ENCODE peak calls at places on chromosomes 12 and 14, in six cellular contexts. One of them, this sample, is unnamed.
A peak's percentile ranks its signal among the peaks of the same experiment; 100 is the strongest.

GRCh38 chr14:31449971-31450610 is 7.2 kb downstream of the DTD2 start:
- DNase-seq in IMR-90: peak; percentile 41
- DNase-seq in neuronal stem cell: no peak
- DNase-seq in H1: no peak
- DNase-seq in mesenchymal stem cell: peak; percentile 48
- DNase-seq in trophoblast cell: peak; percentile 28
- DNase-seq in this sample: no peak

GRCh38 chr12:129827985-129828384 is 75.8 kb downstream of the TMEM132D start:
- DNase-seq in IMR-90: no peak
- DNase-seq in neuronal stem cell: no peak
- DNase-seq in H1: no peak
- DNase-seq in mesenchymal stem cell: no peak
- DNase-seq in trophoblast cell: no peak
- DNase-seq in this sample: no peak

GRCh38 chr14:42192659-42193425 is 586.2 kb downstream of the LRFN5 start:
- DNase-seq in IMR-90: peak; percentile 98
- DNase-seq in neuronal stem cell: no peak
- DNase-seq in H1: no peak
- DNase-seq in mesenchymal stem cell: peak; percentile 95
- DNase-seq in trophoblast cell: no peak
- DNase-seq in this sample: no peak

GRCh38 chr12:80353254-80353653 is 90.8 kb upstream of the PTPRQ start:
- DNase-seq in IMR-90: peak; percentile 22
- DNase-seq in neuronal stem cell: no peak
- DNase-seq in H1: no peak
- DNase-seq in mesenchymal stem cell: peak; percentile 62
- DNase-seq in trophoblast cell: no peak
- DNase-seq in this sample: no peak

GRCh38 chr14:71692496-71692895 is 239.7 kb upstream of the RGS6 start:
- DNase-seq in IMR-90: peak; percentile 69
- DNase-seq in neuronal stem cell: no peak
- DNase-seq in H1: no peak
- DNase-seq in mesenchymal stem cell: peak; percentile 56
- DNase-seq in trophoblast cell: no peak
- DNase-seq in this sample: no peak

GRCh38 chr12:107461222-107461980 is 224.2 kb upstream of the PWP1 start:
- DNase-seq in IMR-90: peak; percentile 91
- DNase-seq in neuronal stem cell: no peak
- DNase-seq in H1: no peak
- DNase-seq in mesenchymal stem cell: no peak
- DNase-seq in trophoblast cell: no peak
- DNase-seq in this sample: no peak

GRCh38 chr12:56991319-56991906 is 14.9 kb downstream of the ZBTB39 start:
- DNase-seq in IMR-90: no peak
- DNase-seq in neuronal stem cell: no peak
- DNase-seq in H1: peak; percentile 33
- DNase-seq in mesenchymal stem cell: no peak
- DNase-seq in trophoblast cell: no peak
- DNase-seq in this sample: peak; percentile 30

GRCh38 chr12:92334552-92334951 is 188.9 kb upstream of the BTG1 start:
- DNase-seq in IMR-90: no peak
- DNase-seq in neuronal stem cell: no peak
- DNase-seq in H1: no peak
- DNase-seq in mesenchymal stem cell: no peak
- DNase-seq in trophoblast cell: no peak
- DNase-seq in this sample: no peak

GRCh38 chr14:56799327-56799645 is 11.0 kb downstream of the OTX2 start:
- DNase-seq in IMR-90: no peak
- DNase-seq in neuronal stem cell: no peak
- DNase-seq in H1: no peak
- DNase-seq in mesenchymal stem cell: no peak
- DNase-seq in trophoblast cell: no peak
- DNase-seq in this sample: no peak

DNA sequence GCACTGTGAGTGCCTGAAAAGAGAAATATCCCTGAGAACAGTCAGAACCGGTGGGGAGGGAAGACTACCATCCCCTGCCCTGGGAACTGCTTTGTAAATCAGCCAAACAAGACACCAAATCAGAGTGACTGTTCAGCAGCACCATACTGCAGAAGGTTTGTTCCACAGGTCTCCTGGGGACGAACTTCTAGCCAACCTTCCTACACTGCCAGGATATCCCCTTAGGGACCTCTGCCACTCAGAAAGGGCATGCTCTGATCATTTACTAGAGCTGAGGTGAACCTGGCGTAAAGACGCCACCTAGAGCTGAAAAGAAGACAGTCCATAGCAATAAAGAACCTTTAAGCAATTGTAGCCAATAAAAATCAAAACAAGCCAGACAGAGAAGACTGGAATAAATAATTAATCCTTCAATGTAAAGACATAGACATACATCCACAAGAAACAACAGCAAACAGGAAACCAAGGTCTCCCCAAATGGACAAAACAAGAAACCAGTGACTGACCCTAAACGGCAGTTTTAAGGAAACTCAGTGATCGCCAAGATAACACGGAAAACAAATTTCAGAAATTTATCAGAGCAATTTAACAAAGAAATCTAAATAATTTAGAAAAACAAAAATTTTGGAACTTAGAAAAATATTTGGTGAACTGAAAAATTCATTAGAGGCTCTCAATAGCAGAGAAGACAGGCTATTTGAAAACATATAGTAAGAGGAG is 228.1 kb upstream of the AMIGO2 start:
- DNase-seq in IMR-90: peak; percentile 73
- DNase-seq in neuronal stem cell: peak; percentile 11
- DNase-seq in H1: no peak
- DNase-seq in mesenchymal stem cell: peak; percentile 70
- DNase-seq in trophoblast cell: peak; percentile 29
- DNase-seq in this sample: peak; percentile 69
- H2BK5ac ChIP-seq in IMR-90: peak overlapping the region; percentile 60
- H2BK5ac ChIP-seq in neuronal stem cell: no peak overlapping the region
- H2BK5ac ChIP-seq in H1: no peak overlapping the region
- H2BK5ac ChIP-seq in mesenchymal stem cell: no peak overlapping the region
- H2BK5ac ChIP-seq in trophoblast cell: no peak overlapping the region
- H2BK5ac ChIP-seq in this sample: no peak overlapping the region

DNA sequence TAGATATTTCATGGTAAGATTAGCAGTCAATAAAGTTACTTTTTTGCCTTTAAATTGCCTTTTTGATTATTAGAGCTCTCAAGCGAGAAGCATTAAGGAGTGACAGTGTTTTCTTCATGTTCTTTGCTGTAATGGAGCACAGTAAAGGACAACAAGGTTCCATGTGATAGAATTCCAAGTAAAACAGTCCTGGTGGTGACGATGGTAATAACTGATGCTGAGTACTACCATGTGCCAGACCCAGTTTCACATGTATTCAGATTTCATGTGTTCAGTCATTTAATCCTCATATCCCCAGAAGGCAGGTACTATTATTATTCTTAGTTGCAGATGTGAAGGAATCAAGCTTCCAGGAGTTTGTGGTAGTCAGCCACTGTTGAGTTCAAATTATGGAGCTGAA is 79.0 kb downstream of the FRMD6 start:
- DNase-seq in IMR-90: peak; percentile 1
- DNase-seq in neuronal stem cell: no peak
- DNase-seq in H1: no peak
- DNase-seq in mesenchymal stem cell: no peak
- DNase-seq in trophoblast cell: no peak
- DNase-seq in this sample: no peak
- H2AFZ ChIP-seq in IMR-90: no peak overlapping the region
- H2AFZ ChIP-seq in neuronal stem cell: no peak overlapping the region
- H2AFZ ChIP-seq in H1: no peak overlapping the region
- H2AFZ ChIP-seq in mesenchymal stem cell: no peak overlapping the region
- H2AFZ ChIP-seq in trophoblast cell: no peak overlapping the region
- H2AFZ ChIP-seq in this sample: no peak overlapping the region

GRCh38 chr14:52949711-52950409 is 990 bp downstream of the FERMT2 start:
- DNase-seq in IMR-90: peak; percentile 46
- DNase-seq in neuronal stem cell: no peak
- DNase-seq in H1: no peak
- DNase-seq in mesenchymal stem cell: peak; percentile 75
- DNase-seq in trophoblast cell: peak; percentile 76
- DNase-seq in this sample: no peak
- H3K4ac ChIP-seq in IMR-90: peak overlapping the region; percentile 99
- H3K4ac ChIP-seq in neuronal stem cell: no peak overlapping the region
- H3K4ac ChIP-seq in H1: no peak overlapping the region
- H3K4ac ChIP-seq in mesenchymal stem cell: peak overlapping the region; percentile 73
- H3K4ac ChIP-seq in trophoblast cell: peak overlapping the region; percentile 87
- H3K4ac ChIP-seq in this sample: no peak overlapping the region

GRCh38 chr12:76033116-76034001 is 1.8 kb upstream of the PHLDA1 start:
- DNase-seq in IMR-90: peak; percentile 64
- DNase-seq in neuronal stem cell: no peak
- DNase-seq in H1: no peak
- DNase-seq in mesenchymal stem cell: peak; percentile 58
- DNase-seq in trophoblast cell: no peak
- DNase-seq in this sample: no peak

GRCh38 chr12:76030378-76031080 is 1.0 kb downstream of the PHLDA1 start:
- DNase-seq in IMR-90: peak; percentile 52
- DNase-seq in neuronal stem cell: no peak
- DNase-seq in H1: peak; percentile 63
- DNase-seq in mesenchymal stem cell: no peak
- DNase-seq in trophoblast cell: no peak
- DNase-seq in this sample: no peak

GRCh38 chr12:76031081-76031413 is 529 bp downstream of the PHLDA1 start:
- DNase-seq in IMR-90: no peak
- DNase-seq in neuronal stem cell: no peak
- DNase-seq in H1: no peak
- DNase-seq in mesenchymal stem cell: no peak
- DNase-seq in trophoblast cell: no peak
- DNase-seq in this sample: no peak

GRCh38 chr12:76031414-76032042 is at the start of gene PHLDA1:
- DNase-seq in IMR-90: peak; percentile 97
- DNase-seq in neuronal stem cell: peak; percentile 89
- DNase-seq in H1: peak; percentile 88
- DNase-seq in mesenchymal stem cell: peak; percentile 98
- DNase-seq in trophoblast cell: peak; percentile 98
- DNase-seq in this sample: peak; percentile 96

GRCh38 chr12:76032043-76032981 is 736 bp upstream of the PHLDA1 start:
- DNase-seq in IMR-90: peak; percentile 70
- DNase-seq in neuronal stem cell: no peak
- DNase-seq in H1: no peak
- DNase-seq in mesenchymal stem cell: peak; percentile 79
- DNase-seq in trophoblast cell: no peak
- DNase-seq in this sample: peak; percentile 73
- H2BK5ac ChIP-seq in IMR-90: peak overlapping the region; percentile 95
- H2BK5ac ChIP-seq in neuronal stem cell: no peak overlapping the region
- H2BK5ac ChIP-seq in H1: peak overlapping the region; percentile 57
- H2BK5ac ChIP-seq in mesenchymal stem cell: peak overlapping the region; percentile 97
- H2BK5ac ChIP-seq in trophoblast cell: peak overlapping the region; percentile 78
- H2BK5ac ChIP-seq in this sample: peak overlapping the region; percentile 94

GRCh38 chr12:88746386-88746785 is 166.1 kb upstream of the KITLG start:
- DNase-seq in IMR-90: no peak
- DNase-seq in neuronal stem cell: no peak
- DNase-seq in H1: no peak
- DNase-seq in mesenchymal stem cell: no peak
- DNase-seq in trophoblast cell: no peak
- DNase-seq in this sample: no peak

DNA sequence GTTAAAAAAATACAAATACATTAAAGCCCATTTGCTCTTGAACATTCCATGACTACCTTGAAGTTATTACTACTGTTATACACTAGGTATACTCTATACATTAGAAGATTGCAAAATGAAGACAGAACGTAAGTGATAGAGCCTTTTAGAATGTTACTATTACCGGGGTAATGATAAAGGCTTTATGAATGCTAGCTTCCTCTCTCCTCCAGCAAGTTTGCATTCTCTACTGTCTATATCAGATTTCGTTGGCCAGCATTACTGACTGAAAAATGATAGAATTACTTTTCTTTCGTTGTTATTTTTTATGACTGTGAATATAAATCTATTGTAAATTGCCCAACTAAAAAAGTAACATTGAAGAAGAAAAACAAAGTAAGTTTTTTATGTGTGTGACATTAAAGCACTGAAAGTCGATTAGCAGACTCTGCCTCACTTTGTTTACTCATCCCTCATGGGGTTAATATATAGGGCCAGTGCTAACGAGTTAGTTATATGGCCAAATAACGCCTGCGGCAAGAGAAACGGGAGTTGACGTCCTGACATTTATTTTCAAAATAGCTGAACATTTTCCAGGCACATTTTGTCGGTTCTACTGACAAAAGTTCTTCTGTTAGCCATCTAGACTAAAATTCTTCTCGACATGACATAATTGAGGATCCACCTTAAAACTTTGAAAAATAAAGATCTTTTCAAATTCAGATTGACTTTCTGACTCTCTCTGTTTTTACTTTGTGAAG is 163.8 kb upstream of the KITLG start:
- DNase-seq in IMR-90: peak; percentile 33
- DNase-seq in neuronal stem cell: no peak
- DNase-seq in H1: no peak
- DNase-seq in mesenchymal stem cell: no peak
- DNase-seq in trophoblast cell: peak; percentile 13
- DNase-seq in this sample: no peak
- H2AFZ ChIP-seq in IMR-90: no peak overlapping the region
- H2AFZ ChIP-seq in neuronal stem cell: no peak overlapping the region
- H2AFZ ChIP-seq in H1: no peak overlapping the region
- H2AFZ ChIP-seq in mesenchymal stem cell: no peak overlapping the region
- H2AFZ ChIP-seq in trophoblast cell: no peak overlapping the region
- H2AFZ ChIP-seq in this sample: no peak overlapping the region

GRCh38 chr14:65303185-65303901 is 109.2 kb upstream of the FUT8 start:
- DNase-seq in IMR-90: peak; percentile 37
- DNase-seq in neuronal stem cell: no peak
- DNase-seq in H1: no peak
- DNase-seq in mesenchymal stem cell: no peak
- DNase-seq in trophoblast cell: no peak
- DNase-seq in this sample: no peak
- H3K4ac ChIP-seq in IMR-90: peak overlapping the region; percentile 78
- H3K4ac ChIP-seq in neuronal stem cell: no peak overlapping the region
- H3K4ac ChIP-seq in H1: no peak overlapping the region
- H3K4ac ChIP-seq in mesenchymal stem cell: no peak overlapping the region
- H3K4ac ChIP-seq in trophoblast cell: no peak overlapping the region
- H3K4ac ChIP-seq in this sample: no peak overlapping the region

GRCh38 chr14:52472728-52473127 is 79.6 kb downstream of the TXNDC16 start:
- DNase-seq in IMR-90: no peak
- DNase-seq in neuronal stem cell: no peak
- DNase-seq in H1: no peak
- DNase-seq in mesenchymal stem cell: no peak
- DNase-seq in trophoblast cell: no peak
- DNase-seq in this sample: no peak

GRCh38 chr14:52467515-52468266 is 84.6 kb downstream of the TXNDC16 start:
- DNase-seq in IMR-90: no peak
- DNase-seq in neuronal stem cell: no peak
- DNase-seq in H1: no peak
- DNase-seq in mesenchymal stem cell: no peak
- DNase-seq in trophoblast cell: no peak
- DNase-seq in this sample: no peak

DNA sequence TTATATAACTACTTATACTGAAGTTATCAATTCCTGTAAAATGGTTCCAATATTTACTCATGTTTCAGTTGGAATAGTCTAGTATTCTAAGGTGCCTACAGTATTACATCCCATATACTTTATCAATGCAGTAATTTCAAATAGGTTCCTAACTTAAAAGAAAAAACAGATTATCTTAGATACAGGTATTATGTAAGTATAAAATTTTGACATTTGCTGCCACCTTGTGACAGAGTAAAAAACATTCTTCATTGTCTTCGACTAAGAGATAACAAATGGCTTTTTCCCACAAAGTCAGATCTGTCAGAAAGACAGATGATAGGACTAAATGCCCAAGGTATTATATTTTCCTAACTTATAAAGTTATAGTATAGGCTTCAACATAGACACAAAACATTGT is 78.7 kb downstream of the TXNDC16 start:
- DNase-seq in IMR-90: peak; percentile 51
- DNase-seq in neuronal stem cell: no peak
- DNase-seq in H1: no peak
- DNase-seq in mesenchymal stem cell: peak; percentile 46
- DNase-seq in trophoblast cell: no peak
- DNase-seq in this sample: no peak
- H2BK5ac ChIP-seq in IMR-90: no peak overlapping the region
- H2BK5ac ChIP-seq in neuronal stem cell: no peak overlapping the region
- H2BK5ac ChIP-seq in H1: no peak overlapping the region
- H2BK5ac ChIP-seq in mesenchymal stem cell: no peak overlapping the region
- H2BK5ac ChIP-seq in trophoblast cell: no peak overlapping the region
- H2BK5ac ChIP-seq in this sample: no peak overlapping the region

This sample was measured in H9.